ENCODE peak calls at places on chromosomes 2 and 18, in six cellular contexts. B, A, G, E, X and S are unnamed samples.

GRCh38 chr2:237935740-237936452 is 30.9 kb upstream of the UBE2F start:
- DNase-seq in G (no peak), A (no peak), E (no peak), X (no peak), B (no peak), S (no peak)

GRCh38 chr2:99554238-99554637 is 64.4 kb upstream of the REV1 start:
- DNase-seq in E (no peak), X (no peak), G (no peak), B (no peak), A (no peak), S (no peak)

GRCh38 chr2:188404341-188405004 is 112.8 kb downstream of the GULP1 start:
- DNase-seq in X (no peak), G (no peak), A (no peak), E (no peak), B (no peak), S (no peak)

GRCh38 chr2:17813742-17814458 is 2.4 kb upstream of the MSGN1 start:
- DNase-seq in X (peak; percentile 82), A (no peak), E (no peak), B (no peak), G (no peak), S (no peak)

GRCh38 chr2:173059941-173060575 is 15.6 kb upstream of the MAP3K20 start:
- DNase-seq in B (no peak), A (no peak), E (no peak), X (no peak), G (no peak), S (no peak)

GRCh38 chr18:37486848-37487247 is 78.8 kb downstream of the CELF4 start:
- DNase-seq in X (no peak), G (no peak), B (no peak), A (no peak), E (no peak), S (no peak)

GRCh38 chr2:66462196-66462825 is 27.4 kb downstream of the MEIS1 start:
- DNase-seq in A (no peak), E (no peak), G (no peak), X (no peak), B (no peak), S (no peak)

GRCh38 chr2:222038086-222038802 is 260.6 kb downstream of the PAX3 start:
- DNase-seq in X (no peak), G (no peak), A (no peak), B (no peak), E (peak; percentile 8), S (no peak)

GRCh38 chr18:3014501-3015202 is 1.7 kb upstream of the LPIN2 start:
- DNase-seq in G (no peak), X (no peak), A (no peak), E (no peak), B (no peak), S (no peak)

GRCh38 chr2:94993176-94994062 is 32.1 kb upstream of the MAL start:
- DNase-seq in X (no peak), A (no peak), G (no peak), E (no peak), B (no peak), S (no peak)

GRCh38 chr2:178767099-178768060 is 39.8 kb downstream of the TTN start:
- DNase-seq in G (no peak), A (no peak), E (no peak), X (no peak), B (no peak), S (no peak)

GRCh38 chr2:1546023-1546591 is 132.8 kb downstream of the TPO start:
- DNase-seq in B (no peak), E (peak; percentile 28), G (no peak), A (peak; percentile 33), X (no peak), S (no peak)

GRCh38 chr2:111049792-111050640 is 70.7 kb upstream of the BCL2L11 start:
- DNase-seq in E (peak; percentile 83), B (no peak), X (peak; percentile 63), A (peak; percentile 31), G (peak; percentile 45), S (no peak)

GRCh38 chr18:24810561-24810960 is 350.1 kb downstream of the HRH4 start:
- DNase-seq in X (no peak), A (peak; percentile 71), G (no peak), E (no peak), B (no peak), S (no peak)

GRCh38 chr2:167181134-167181533 is 292.9 kb downstream of the XIRP2 start:
- DNase-seq in B (no peak), A (no peak), X (no peak), G (no peak), E (peak; percentile 23), S (no peak)

GRCh38 chr2:229539628-229540027 is 174.7 kb downstream of the DNER start:
- DNase-seq in X (no peak), E (no peak), B (no peak), A (no peak), G (no peak), S (no peak)

GRCh38 chr18:11852048-11852341 is 782 bp downstream of the CHMP1B start:
- DNase-seq in A (no peak), B (no peak), G (no peak), X (no peak), E (no peak), S (no peak)

GRCh38 chr2:230830428-230830827 is 34.3 kb upstream of the ITM2C start:
- DNase-seq in X (no peak), E (no peak), G (no peak), A (no peak), B (no peak), S (no peak)

GRCh38 chr2:43429366-43429765 is 166.5 kb downstream of the THADA start:
- DNase-seq in A (no peak), E (peak; percentile 17), B (no peak), X (no peak), G (no peak), S (no peak)

GRCh38 chr2:122390406-122390805 is 635.0 kb downstream of the TSN start:
- DNase-seq in E (no peak), B (no peak), A (peak; percentile 38), X (peak; percentile 7), G (no peak), S (no peak)

GRCh38 chr2:150027164-150027563 is 439.6 kb upstream of the MMADHC start:
- DNase-seq in E (no peak), X (no peak), G (no peak), B (no peak), A (no peak), S (no peak)

GRCh38 chr2:120915670-120916069 is 180.0 kb downstream of the GLI2 start:
- DNase-seq in X (no peak), B (no peak), A (no peak), E (no peak), G (no peak), S (no peak)

GRCh38 chr2:202418511-202418910 is 42.4 kb downstream of the BMPR2 start:
- DNase-seq in B (no peak), X (no peak), G (no peak), A (no peak), E (no peak), S (no peak)
- TF ChIP-seq EP300 in B (no peak), X (no peak), G (no peak), A (no peak), E (no peak), S (no peak)

GRCh38 chr2:12818416-12819097 is 101.8 kb downstream of the TRIB2 start:
- DNase-seq in G (no peak), X (no peak), A (no peak), B (no peak), E (no peak), S (no peak)

GRCh38 chr2:12816379-12817306 is 99.9 kb downstream of the TRIB2 start:
- DNase-seq in E (no peak), X (no peak), G (no peak), B (no peak), A (no peak), S (no peak)

GRCh38 chr2:12819721-12820120 is 103.0 kb downstream of the TRIB2 start:
- DNase-seq in G (no peak), X (no peak), B (no peak), E (no peak), A (no peak), S (no peak)

GRCh38 chr2:12817870-12818269 is 101.1 kb downstream of the TRIB2 start:
- DNase-seq in G (no peak), A (no peak), X (no peak), B (no peak), E (no peak), S (no peak)

GRCh38 chr2:12819098-12819465 is 102.3 kb downstream of the TRIB2 start:
- DNase-seq in E (no peak), B (peak; percentile 65), A (peak; percentile 50), G (peak; percentile 94), X (no peak), S (peak; percentile 94)
- TF ChIP-seq EP300 in E (no peak), B (peak; percentile 97), A (peak; percentile 19), G (peak; percentile 62), X (no peak), S (peak; percentile 66)

DNA sequence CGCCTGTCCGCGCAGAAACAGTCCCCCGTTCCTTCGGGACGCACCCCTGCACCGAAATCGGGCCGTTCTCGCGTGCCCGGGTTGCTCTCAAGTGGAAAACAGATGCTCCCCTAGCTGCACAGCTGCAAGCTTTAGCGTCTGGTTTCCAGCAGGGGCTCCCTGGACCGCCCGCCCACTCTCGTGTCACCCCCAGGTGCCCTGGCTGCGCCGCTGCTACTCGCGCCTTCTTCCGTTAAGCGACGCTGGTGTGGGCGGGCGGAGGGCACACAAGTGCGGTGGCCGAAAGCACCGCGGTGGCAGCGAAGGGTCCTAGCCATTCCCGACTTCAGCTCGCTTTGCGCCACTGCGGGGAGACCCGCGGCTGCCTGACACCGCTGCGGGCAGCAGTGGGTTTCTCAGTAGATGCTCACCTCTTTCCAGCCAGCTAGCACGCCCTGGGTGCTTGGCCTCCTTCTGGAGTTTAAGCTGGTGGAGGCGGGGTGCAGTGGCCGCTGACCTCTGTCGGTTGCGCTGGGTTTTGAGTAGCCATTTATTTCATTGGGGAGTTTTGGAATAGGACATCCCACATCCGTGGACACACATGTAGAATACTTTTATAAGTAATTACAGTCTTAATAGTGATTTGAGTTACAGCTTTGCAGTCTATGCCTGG is 806 bp downstream of the ZNF407 start:
- DNase-seq in B (no peak), X (no peak), E (peak; percentile 60), A (peak; percentile 60), G (peak; percentile 91), S (peak; percentile 80)
- TF ChIP-seq EP300 in B (no peak), X (no peak), E (no peak), A (no peak), G (no peak), S (no peak)

GRCh38 chr2:144511222-144511855 is 8.6 kb downstream of the ZEB2 start:
- DNase-seq in X (no peak), B (no peak), G (no peak), E (no peak), A (no peak), S (no peak)
- TF ChIP-seq EP300 in X (no peak), B (no peak), G (no peak), E (no peak), A (no peak), S (no peak)